ENCODE peak calls at places on chromosomes 3 and 15, in nine cellular contexts. P, D, S, O, M, H, J, T and E are unnamed samples.

GRCh38 chr15:70870066-70870465 is 16.1 kb upstream of the LARP6 start:
- DNase-seq in P (no peak), D (no peak), S (no peak), O (no peak), M (no peak), H (no peak), J (no peak), T (no peak), E (no peak)

GRCh38 chr3:183699238-183699947 is 1.8 kb downstream of the YEATS2 start:
- DNase-seq in P (no peak), D (peak; percentile 42), S (no peak), O (peak; percentile 58), M (no peak), H (no peak), J (no peak), T (no peak), E (no peak)

GRCh38 chr3:197117107-197117506 is 87.5 kb upstream of the MELTF start:
- DNase-seq in P (no peak), D (no peak), S (no peak), O (no peak), M (no peak), H (no peak), J (no peak), T (no peak), E (no peak)

GRCh38 chr3:167691366-167691765 is 37.6 kb upstream of the WDR49 start:
- DNase-seq in P (peak; percentile 49), D (peak; percentile 52), S (no peak), O (no peak), M (no peak), H (no peak), J (no peak), T (no peak), E (peak; percentile 56)

GRCh38 chr3:12476238-12476897 is 7.9 kb upstream of the TSEN2 start:
- DNase-seq in P (no peak), D (no peak), S (no peak), O (no peak), M (no peak), H (no peak), J (no peak), T (peak; percentile 45), E (no peak)

GRCh38 chr3:95184038-95184437 is 1121.2 kb downstream of the NSUN3 start:
- DNase-seq in P (no peak), D (no peak), S (no peak), O (peak; percentile 56), M (no peak), H (no peak), J (no peak), T (no peak), E (no peak)

GRCh38 chr3:142888484-142889262 is at the start of gene PCOLCE2:
- DNase-seq in P (peak; percentile 16), D (no peak), S (no peak), O (peak; percentile 89), M (no peak), H (no peak), J (peak; percentile 66), T (no peak), E (peak; percentile 11)

GRCh38 chr3:60553144-60553543 is 698.1 kb downstream of the FHIT start:
- DNase-seq in P (no peak), D (no peak), S (no peak), O (no peak), M (no peak), H (no peak), J (no peak), T (no peak), E (no peak)

GRCh38 chr3:107817076-107817475 is 273.8 kb downstream of the CD47 start:
- DNase-seq in P (no peak), D (no peak), S (no peak), O (no peak), M (no peak), H (no peak), J (no peak), T (no peak), E (no peak)

GRCh38 chr3:167716920-167717319 is 17.8 kb downstream of the PDCD10 start:
- DNase-seq in P (no peak), D (no peak), S (no peak), O (no peak), M (no peak), H (no peak), J (no peak), T (no peak), E (no peak)